ENCODE peak calls at places on chromosomes 13 and 19, in six cellular contexts. Z is uterus, E is spleen, W is pancreas, Q is fibroblast of lung, F is kidney. S is an unnamed sample.
A peak's percentile ranks its signal among the peaks of the same experiment; 100 is the strongest.

GRCh38 chr19:6073858-6074708 is 36.2 kb downstream of the RFX2 start:
- DNase-seq in Z (no peak), E (no peak), W (no peak), Q (no peak), F (no peak), S (no peak)

GRCh38 chr13:55569082-55569481 is 1571.6 kb upstream of the PRR20A start:
- DNase-seq in Z (no peak), E (no peak), W (no peak), Q (no peak), F (no peak), S (no peak)

GRCh38 chr13:100659578-100659977 is 15.0 kb downstream of the TMTC4 start:
- DNase-seq in Z (no peak), E (no peak), W (no peak), Q (no peak), F (no peak), S (no peak)

GRCh38 chr19:49978324-49978723 is 17.4 kb upstream of the SIGLEC11 start:
- DNase-seq in Z (no peak), E (no peak), W (no peak), Q (no peak), F (no peak), S (no peak)

GRCh38 chr13:50549221-50549942 is 294.1 kb downstream of the DLEU7 start:
- DNase-seq in Z (no peak), E (no peak), W (no peak), Q (no peak), F (no peak), S (no peak)

GRCh38 chr19:317710-318508 is 26.7 kb downstream of the MIER2 start:
- DNase-seq in Z (no peak), E (no peak), W (no peak), Q (no peak), F (no peak), S (no peak)

GRCh38 chr19:22784051-22784450 is at the start of gene ZNF99:
- DNase-seq in Z (peak; percentile 58), E (no peak), W (no peak), Q (no peak), F (peak; percentile 79), S (no peak)

GRCh38 chr19:947707-948533 is 22.1 kb downstream of the ARID3A start:
- DNase-seq in Z (peak; percentile 24), E (peak; percentile 94), W (no peak), Q (no peak), F (peak; percentile 89), S (no peak)

DNA sequence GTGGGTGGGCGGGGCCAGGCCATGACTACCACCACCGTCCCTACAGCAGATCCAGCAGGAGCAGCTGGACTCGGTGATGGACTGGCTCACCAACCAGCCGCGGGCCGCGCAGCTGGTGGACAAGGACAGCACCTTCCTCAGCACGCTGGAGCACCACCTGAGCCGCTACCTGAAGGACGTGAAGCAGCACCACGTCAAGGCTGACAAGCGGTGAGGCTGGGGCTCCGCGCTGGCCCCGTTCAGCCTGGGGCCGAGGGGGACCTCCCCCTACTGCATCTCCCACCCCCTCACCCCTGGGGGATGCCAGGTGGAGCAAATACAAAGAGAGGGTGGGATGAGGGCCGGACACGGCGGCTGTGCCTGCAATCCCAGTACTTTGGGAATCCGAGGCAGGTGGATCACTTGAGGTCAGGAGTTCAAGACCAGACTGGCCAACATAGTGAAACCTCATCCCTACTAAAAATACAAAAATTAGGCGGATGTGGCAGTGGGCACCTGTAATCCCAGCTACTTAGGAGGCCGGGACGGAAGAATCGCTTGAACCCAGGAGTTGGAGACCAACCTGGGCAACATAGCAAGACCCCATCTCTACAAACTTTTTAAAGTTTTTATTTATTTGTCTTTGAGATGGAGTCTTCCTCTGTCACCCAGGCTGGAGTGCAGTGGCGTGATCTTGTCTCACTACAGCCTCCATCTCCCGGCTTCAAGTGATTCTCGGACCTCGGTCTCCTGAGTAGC is 18.1 kb upstream of the CELF5 start:
- DNase-seq in Z (no peak), E (no peak), W (no peak), Q (no peak), F (no peak), S (no peak)
- TF ChIP-seq CTCF in Z (no peak), E (no peak), W (no peak), Q (no peak), F (no peak), S (no peak)

GRCh38 chr13:112877066-112877465 is 91.9 kb upstream of the MCF2L start:
- DNase-seq in Z (no peak), E (peak; percentile 62), W (no peak), Q (no peak), F (peak; percentile 45), S (no peak)

GRCh38 chr13:112873851-112874750 is 94.9 kb upstream of the MCF2L start:
- DNase-seq in Z (peak; percentile 83), E (peak; percentile 94), W (peak; percentile 59), Q (peak; percentile 30), F (peak; percentile 86), S (peak; percentile 65)

GRCh38 chr13:112876305-112877000 is 92.6 kb upstream of the MCF2L start:
- DNase-seq in Z (no peak), E (peak; percentile 62), W (no peak), Q (no peak), F (peak; percentile 69), S (no peak)

GRCh38 chr13:112875627-112876026 is 93.4 kb upstream of the MCF2L start:
- DNase-seq in Z (no peak), E (peak; percentile 78), W (no peak), Q (no peak), F (peak; percentile 56), S (no peak)

DNA sequence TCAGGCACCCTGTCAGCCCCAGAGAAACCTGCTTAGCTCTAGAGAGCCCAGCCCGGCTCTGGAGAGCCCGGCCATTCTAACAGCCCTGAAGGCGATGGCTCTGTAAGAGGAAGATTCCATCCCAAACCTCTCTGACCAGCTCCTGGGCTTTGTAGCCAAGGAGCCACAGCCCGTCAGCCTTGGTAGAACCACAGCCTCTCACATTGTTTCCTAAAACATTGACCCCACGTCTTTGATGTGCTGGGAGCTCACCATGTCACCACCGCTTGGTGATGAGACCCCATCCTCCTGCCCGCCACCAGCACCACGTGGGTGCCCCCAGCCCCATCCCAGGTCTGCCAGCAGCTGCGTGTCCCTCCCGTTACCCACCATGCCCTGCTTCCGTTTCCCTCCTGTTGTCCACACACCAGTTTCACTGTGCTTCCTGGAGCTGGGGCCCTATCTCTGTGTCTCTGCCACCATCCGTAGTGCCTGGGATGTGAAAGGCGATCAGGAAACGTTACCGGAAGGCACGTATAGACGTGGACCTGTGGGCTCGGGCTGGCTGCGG is 94.2 kb upstream of the MCF2L start:
- DNase-seq in Z (no peak), E (peak; percentile 75), W (no peak), Q (no peak), F (peak; percentile 69), S (no peak)
- H3K4me3 ChIP-seq in Z (no peak overlapping the region), E (no peak overlapping the region), W (no peak overlapping the region), Q (no peak overlapping the region), F (no peak overlapping the region), S (no peak overlapping the region)

GRCh38 chr13:26718872-26719271 is 41.7 kb downstream of the GPR12 start:
- DNase-seq in Z (no peak), E (no peak), W (no peak), Q (no peak), F (no peak), S (no peak)
- TF ChIP-seq CTCF in Z (no peak), E (no peak), W (no peak), Q (no peak), F (no peak), S (no peak)

DNA sequence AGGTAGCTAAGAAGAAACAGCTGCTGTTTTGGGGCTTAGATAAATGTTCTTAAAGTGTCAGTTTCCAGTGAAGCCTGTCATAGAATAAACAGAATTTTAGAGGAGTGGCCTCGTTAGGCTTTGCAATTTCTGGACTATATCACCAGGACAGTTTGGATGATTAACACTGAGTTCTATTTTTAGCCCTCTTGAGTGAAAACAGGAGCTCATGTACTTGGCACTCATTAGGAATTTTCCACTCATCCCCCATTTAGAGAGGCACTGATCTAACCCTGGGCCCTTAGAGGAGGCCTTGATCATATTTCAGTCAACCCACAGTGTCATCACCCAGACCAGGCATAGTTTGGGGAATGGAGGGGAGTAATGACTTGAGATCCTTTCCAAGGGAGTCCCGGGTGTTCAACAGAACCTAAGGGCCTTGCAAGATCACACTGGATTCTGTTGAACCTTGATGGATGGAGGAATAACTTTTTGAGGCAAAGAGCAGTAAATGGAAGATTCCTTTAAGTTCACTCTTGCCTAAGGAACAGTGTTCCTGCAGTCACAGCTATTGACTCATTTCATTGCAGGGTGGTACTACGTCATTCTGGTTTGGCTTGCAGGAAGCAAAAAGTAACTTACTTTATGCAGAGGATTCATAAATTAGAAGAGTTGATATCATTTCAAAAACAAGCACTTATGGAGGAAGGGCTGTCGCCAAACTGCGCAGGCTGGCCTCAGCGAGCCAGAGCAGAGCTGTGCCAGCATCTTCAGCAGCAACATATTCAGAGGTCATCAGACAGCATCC is 160.2 kb downstream of the SLC7A1 start:
- DNase-seq in Z (peak; percentile 51), E (no peak), W (no peak), Q (peak; percentile 96), F (no peak), S (peak; percentile 89)
- H3K4me3 ChIP-seq in Z (no peak overlapping the region), E (no peak overlapping the region), W (no peak overlapping the region), Q (no peak overlapping the region), F (no peak overlapping the region), S (no peak overlapping the region)

GRCh38 chr19:8366121-8366581 is 2.2 kb downstream of the ANGPTL4 start:
- DNase-seq in Z (no peak), E (peak; percentile 55), W (no peak), Q (no peak), F (no peak), S (no peak)

GRCh38 chr19:8367327-8368001 is 3.5 kb downstream of the ANGPTL4 start:
- DNase-seq in Z (peak; percentile 91), E (peak; percentile 78), W (peak; percentile 97), Q (peak; percentile 93), F (peak; percentile 93), S (peak; percentile 99)

GRCh38 chr19:8361921-8362793 is 1.8 kb upstream of the ANGPTL4 start:
- DNase-seq in Z (peak; percentile 90), E (peak; percentile 86), W (peak; percentile 99), Q (peak; percentile 96), F (peak; percentile 96), S (peak; percentile 99)

GRCh38 chr19:8366961-8367326 is 3.0 kb downstream of the ANGPTL4 start:
- DNase-seq in Z (peak; percentile 74), E (peak; percentile 47), W (peak; percentile 83), Q (peak; percentile 32), F (no peak), S (peak; percentile 80)

DNA sequence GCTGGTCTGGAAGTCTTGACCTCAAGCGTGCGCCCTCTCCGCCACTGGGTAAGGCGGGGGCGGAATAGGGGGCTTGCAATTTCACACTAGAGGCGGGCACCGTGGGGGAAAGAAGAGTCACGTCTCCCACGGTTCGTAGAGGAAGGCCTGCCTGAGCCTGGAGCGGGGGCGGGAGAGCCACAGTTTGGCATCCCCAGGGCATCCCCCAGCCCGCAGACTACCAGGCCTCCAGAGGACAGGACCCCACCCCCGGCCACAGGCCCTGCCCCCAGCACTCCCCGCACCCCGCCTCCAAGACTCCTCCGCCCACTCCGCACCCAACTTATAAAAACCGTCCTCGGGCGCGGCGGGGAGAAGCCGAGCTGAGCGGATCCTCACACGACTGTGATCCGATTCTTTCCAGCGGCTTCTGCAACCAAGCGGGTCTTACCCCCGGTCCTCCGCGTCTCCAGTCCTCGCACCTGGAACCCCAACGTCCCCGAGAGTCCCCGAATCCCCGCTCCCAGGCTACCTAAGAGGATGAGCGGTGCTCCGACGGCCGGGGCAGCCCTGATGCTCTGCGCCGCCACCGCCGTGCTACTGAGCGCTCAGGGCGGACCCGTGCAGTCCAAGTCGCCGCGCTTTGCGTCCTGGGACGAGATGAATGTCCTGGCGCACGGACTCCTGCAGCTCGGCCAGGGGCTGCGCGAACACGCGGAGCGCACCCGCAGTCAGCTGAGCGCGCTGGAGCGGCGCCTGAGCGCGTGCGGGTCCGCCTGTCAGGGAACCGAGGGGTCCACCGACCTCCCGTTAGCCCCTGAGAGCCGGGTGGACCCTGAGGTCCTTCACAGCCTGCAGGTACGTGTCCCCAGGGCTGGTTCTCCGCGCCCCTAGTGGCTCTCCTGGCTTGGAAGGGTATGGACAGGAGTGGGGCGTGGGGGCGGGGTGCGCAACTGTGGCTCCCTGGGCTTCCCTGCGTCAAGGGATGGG is at the start of gene ANGPTL4:
- DNase-seq in Z (peak; percentile 80), E (peak; percentile 69), W (peak; percentile 79), Q (peak; percentile 50), F (peak; percentile 83), S (peak; percentile 88)
- TF ChIP-seq CTCF in Z (no peak), E (no peak), W (no peak), Q (no peak), F (no peak), S (peak; percentile 28)

S was measured in fibroblast of pulmonary artery.